ENCODE peak calls at places on chromosomes 3 and 15, in nine cellular contexts. K is neuronal stem cell; I is ovary; D is right cardiac atrium; Z is left lung; X is tibial nerve; R is heart right ventricle; F is CD8-positive, alpha-beta T cell; H is ascending aorta. Y is an unnamed sample. For H3K4me1, H3K27me3 and H3K9me3, the result is how much of the 10 kb centered on the place peaks cover.

GRCh38 chr3:124131158-124132115 is 139.5 kb upstream of the ROPN1 start:
- DNase-seq in D (no peak), Z (no peak), K (no peak), F (no peak), I (no peak), R (no peak), H (peak), X (no peak), Y (no peak)

GRCh38 chr3:59772416-59773408 is 722.9 kb upstream of the CFAP20DC start:
- DNase-seq in R (no peak), I (no peak), H (no peak), K (no peak), X (no peak), Z (no peak), D (no peak), F (peak), Y (no peak)

GRCh38 chr15:74389115-74390048 is 21.9 kb upstream of the CYP11A1 start:
- DNase-seq in D (no peak), X (no peak), Z (peak), F (no peak), H (no peak), R (no peak), I (no peak), K (no peak), Y (no peak)

GRCh38 chr15:75309711-75310110 is 26.2 kb upstream of the COMMD4 start:
- DNase-seq in F (no peak), H (no peak), K (no peak), R (no peak), X (no peak), Z (no peak), I (no peak), D (no peak), Y (no peak)

GRCh38 chr15:75822685-75823278 is 20.5 kb upstream of the UBE2Q2 start:
- DNase-seq in R (no peak), Z (no peak), K (no peak), I (no peak), D (no peak), F (no peak), H (no peak), X (no peak), Y (no peak)

GRCh38 chr3:9750556-9751411 is 1.0 kb downstream of the OGG1 start:
- DNase-seq in I (no peak), Z (no peak), R (no peak), X (no peak), D (no peak), F (no peak), K (no peak), H (no peak), Y (no peak)

GRCh38 chr15:27358751-27359434 is 387.9 kb downstream of the GABRG3 start:
- DNase-seq in K (peak), D (peak), X (no peak), Z (no peak), F (no peak), H (no peak), R (no peak), I (no peak), Y (peak)

GRCh38 chr15:72796515-72797337 is 13.2 kb upstream of the ADPGK start:
- DNase-seq in I (peak), H (no peak), X (no peak), D (peak), R (peak), F (peak), Z (peak), K (peak), Y (no peak)

GRCh38 chr3:95151590-95151989 is 1088.7 kb downstream of the NSUN3 start:
- DNase-seq in X (no peak), R (no peak), H (no peak), K (no peak), Z (no peak), D (no peak), I (no peak), F (no peak), Y (no peak)

GRCh38 chr3:178443634-178444033 is 92.6 kb upstream of the KCNMB2 start:
- DNase-seq in X (no peak), F (no peak), K (no peak), H (no peak), I (no peak), D (no peak), R (no peak), Z (no peak), Y (no peak)

GRCh38 chr15:51970132-51970817 is 1.3 kb downstream of the LEO1 start:
- DNase-seq in D (no peak), X (no peak), I (no peak), F (no peak), R (no peak), H (no peak), K (no peak), Z (no peak), Y (no peak)

GRCh38 chr15:73956276-73957086 is 30.2 kb downstream of the LOXL1 start:
- DNase-seq in F (no peak), H (no peak), D (no peak), Z (no peak), K (no peak), I (peak), R (no peak), X (no peak), Y (peak)

GRCh38 chr15:89912145-89912673 is 543 bp downstream of the ARPIN start:
- DNase-seq in F (no peak), K (peak), I (peak), Z (peak), X (no peak), H (no peak), R (peak), D (peak), Y (peak)

GRCh38 chr3:50182533-50183099 is 8.8 kb upstream of the GNAT1 start:
- DNase-seq in D (peak), H (no peak), I (no peak), X (no peak), Z (no peak), R (no peak), K (no peak), F (no peak), Y (no peak)

GRCh38 chr15:88904808-88905327 is 8.3 kb downstream of the MFGE8 start:
- DNase-seq in I (peak), D (peak), X (peak), K (peak), R (peak), Z (peak), F (peak), H (no peak), Y (peak)

GRCh38 chr3:43892061-43892460 is 201.3 kb downstream of the ABHD5 start:
- DNase-seq in Z (no peak), X (no peak), F (no peak), I (no peak), R (no peak), D (no peak), K (no peak), H (no peak), Y (no peak)

GRCh38 chr15:36644156-36644896 is 64.9 kb downstream of the CDIN1 start:
- DNase-seq in H (no peak), D (no peak), F (no peak), R (no peak), Z (no peak), I (no peak), X (no peak), K (peak), Y (no peak)

GRCh38 chr3:82222401-82222800 is 461.0 kb upstream of the GBE1 start:
- DNase-seq in Z (no peak), X (no peak), R (no peak), K (no peak), H (no peak), D (no peak), F (no peak), I (no peak), Y (no peak)

GRCh38 chr3:162034368-162034767 is 537.8 kb downstream of the OTOL1 start:
- DNase-seq in D (no peak), H (no peak), K (no peak), R (no peak), Z (no peak), I (no peak), F (no peak), X (no peak), Y (no peak)

GRCh38 chr15:75058127-75058905 is 34.9 kb downstream of the PPCDC start:
- DNase-seq in R (no peak), Z (no peak), F (no peak), D (no peak), K (no peak), H (no peak), X (no peak), I (no peak), Y (peak)

GRCh38 chr15:40045572-40046217 is 6.7 kb upstream of the SRP14 start:
- DNase-seq in I (no peak), F (peak), H (no peak), K (no peak), R (no peak), Z (no peak), D (no peak), X (no peak), Y (peak)

GRCh38 chr3:36399933-36400332 is 19.6 kb downstream of the STAC start:
- DNase-seq in D (no peak), H (no peak), X (no peak), F (no peak), Z (no peak), R (no peak), I (no peak), K (no peak), Y (no peak)

GRCh38 chr3:55160241-55160877 is 232.5 kb upstream of the LRTM1 start:
- DNase-seq in H (peak), K (no peak), X (no peak), I (no peak), F (no peak), Z (no peak), R (peak), D (peak), Y (peak)

GRCh38 chr3:52406231-52406661 is 38.7 kb downstream of the SEMA3G start:
- DNase-seq in F (no peak), I (no peak), D (no peak), Z (no peak), X (no peak), K (no peak), R (no peak), H (no peak), Y (no peak)

GRCh38 chr3:99713440-99713839 is 75.0 kb downstream of the COL8A1 start:
- DNase-seq in R (no peak), D (no peak), H (no peak), Z (no peak), X (no peak), I (no peak), K (no peak), F (no peak), Y (no peak)

GRCh38 chr3:128174645-128175590 is 21.6 kb downstream of the EEFSEC start:
- DNase-seq in K (no peak), X (no peak), I (no peak), D (no peak), H (no peak), Z (no peak), R (no peak), F (no peak), Y (no peak)
- H3K4me1 ChIP-seq in K (under half), X (under half), I (under half), D (under half), H (under half), Z (under half), R (under half), F (under half), Y (under half)

GRCh38 chr3:32127219-32127826 is 20.9 kb downstream of the GPD1L start:
- DNase-seq in I (no peak), Z (no peak), K (no peak), H (no peak), R (no peak), F (no peak), D (no peak), X (no peak), Y (no peak)

GRCh38 chr3:32123620-32124019 is 17.2 kb downstream of the GPD1L start:
- DNase-seq in I (no peak), D (no peak), F (no peak), H (no peak), K (no peak), R (no peak), X (no peak), Z (no peak), Y (no peak)

GRCh38 chr3:32121137-32121536 is 14.7 kb downstream of the GPD1L start:
- DNase-seq in R (no peak), H (no peak), X (no peak), K (no peak), F (no peak), D (no peak), I (no peak), Z (no peak), Y (no peak)

GRCh38 chr3:32126305-32127015 is 20.0 kb downstream of the GPD1L start:
- DNase-seq in R (peak), K (no peak), I (no peak), F (no peak), X (no peak), Z (no peak), H (no peak), D (peak), Y (no peak)

DNA sequence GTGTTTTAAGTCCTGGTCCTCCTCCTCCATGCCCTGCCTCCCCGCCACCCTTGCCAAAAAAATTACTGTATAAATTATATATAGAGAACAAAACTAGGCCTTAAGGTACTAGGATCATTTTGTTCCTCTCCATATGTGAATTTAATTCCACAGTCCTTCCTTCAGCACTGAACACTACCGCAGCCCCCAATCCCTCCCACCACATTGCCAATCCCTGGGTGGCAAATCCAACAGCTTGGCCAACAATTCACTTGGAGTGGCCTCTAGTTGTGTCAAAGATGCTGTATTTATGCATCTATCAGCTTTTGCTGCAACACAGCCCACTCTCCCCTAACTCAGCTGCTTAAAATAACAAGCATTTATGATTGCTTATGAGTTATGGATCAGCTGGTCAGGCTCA is 18.6 kb downstream of the GPD1L start:
- DNase-seq in F (no peak), I (no peak), H (no peak), D (no peak), R (no peak), X (no peak), K (no peak), Z (no peak), Y (no peak)
- H3K27me3 ChIP-seq in F (under half), I (under half), H (under half), D (under half), R (under half), X (under half), K (under half), Z (under half), Y (under half)

GRCh38 chr15:62269504-62269903 is 104.4 kb upstream of the C2CD4B start:
- DNase-seq in R (no peak), I (no peak), K (no peak), X (no peak), Z (no peak), F (no peak), H (no peak), D (no peak), Y (no peak)

GRCh38 chr15:62262305-62262941 is 97.3 kb upstream of the C2CD4B start:
- DNase-seq in X (no peak), Z (no peak), I (no peak), D (no peak), K (no peak), F (no peak), R (no peak), H (no peak), Y (no peak)

GRCh38 chr15:62264196-62264595 is 99.1 kb upstream of the C2CD4B start:
- DNase-seq in K (no peak), X (no peak), I (no peak), F (no peak), H (no peak), Z (no peak), D (no peak), R (no peak), Y (no peak)
- H3K9me3 ChIP-seq in K (under half), X (under half), I (under half), F (under half), H (under half), Z (under half), D (under half), R (half or more), Y (under half)

DNA sequence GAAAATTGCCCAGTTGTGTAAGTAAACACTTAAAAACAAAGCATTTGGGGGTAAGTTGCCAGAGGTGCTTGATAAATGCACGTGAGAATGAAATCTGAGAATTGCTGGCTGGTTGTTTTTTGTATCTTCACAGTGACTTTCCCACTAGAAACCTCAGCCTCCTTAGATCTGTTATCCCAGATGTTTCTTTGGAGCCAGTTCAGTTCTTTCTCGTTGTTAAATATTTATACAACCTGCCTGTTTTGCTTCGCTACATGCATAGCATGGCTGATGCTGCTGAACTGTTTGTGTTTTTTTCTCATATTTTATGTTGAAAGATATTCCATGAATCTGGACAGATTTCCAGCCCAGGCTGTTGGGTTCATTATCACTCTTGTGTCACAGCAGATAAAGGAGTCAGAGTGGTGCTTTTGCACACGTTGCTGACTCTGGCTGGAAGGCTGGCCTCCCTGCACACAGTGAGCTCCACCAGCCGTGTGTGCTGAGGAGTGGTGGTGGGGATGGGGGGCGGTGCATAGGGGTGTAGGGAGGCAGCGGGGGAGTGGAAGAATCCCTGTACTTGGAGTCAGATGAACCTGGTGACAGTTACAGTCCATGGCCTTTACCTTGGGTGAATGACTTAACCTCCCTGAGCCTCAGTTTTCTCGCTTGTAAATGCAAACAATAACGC is 80.3 kb downstream of the ARNT2 start:
- DNase-seq in K (no peak), D (no peak), R (no peak), Z (no peak), H (no peak), I (no peak), X (no peak), F (no peak), Y (no peak)
- H3K4me1 ChIP-seq in K (under half), D (under half), R (under half), Z (under half), H (under half), I (under half), X (under half), F (under half), Y (under half)

DNA sequence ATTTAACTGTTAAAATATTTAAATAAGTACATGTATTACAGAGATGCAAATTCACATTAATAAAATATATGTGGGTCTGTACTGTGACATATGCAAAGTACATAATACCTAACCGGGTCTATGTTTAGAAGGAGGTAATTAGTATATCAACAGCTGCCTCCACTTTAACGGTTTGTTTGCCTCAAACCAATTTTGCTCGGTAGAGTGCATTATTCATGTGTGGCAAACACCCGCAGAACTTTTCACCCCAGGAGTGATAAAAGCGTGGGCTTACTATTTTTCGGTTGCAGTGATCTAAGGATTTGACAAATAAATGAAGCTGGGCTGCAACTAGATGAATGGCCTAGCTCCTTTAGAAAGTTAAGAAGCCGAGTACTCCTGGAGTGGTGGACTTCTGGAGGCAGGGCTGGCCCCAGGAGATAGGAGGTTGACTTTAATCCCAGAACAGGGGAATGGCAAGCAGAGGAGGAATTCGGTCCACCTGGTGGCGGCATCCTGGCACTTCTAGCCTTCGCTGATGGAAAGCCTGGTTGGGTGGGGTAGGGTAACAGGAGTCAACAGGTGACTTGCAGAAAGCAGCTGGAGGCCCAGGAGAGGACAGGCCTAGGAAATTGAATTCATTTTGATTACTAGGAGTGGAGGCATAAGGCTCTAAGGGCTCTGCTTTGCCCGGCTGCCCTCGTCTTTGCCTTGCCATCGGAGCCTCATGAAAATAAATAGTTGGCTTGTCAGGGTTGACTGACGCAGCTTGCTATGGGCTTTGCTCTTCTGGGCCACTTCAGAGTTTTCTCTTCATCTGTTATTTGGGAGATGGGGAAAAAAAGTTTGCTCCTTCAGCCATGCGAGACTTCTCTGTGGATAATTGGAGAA is 2.4 kb downstream of the SLCO3A1 start:
- DNase-seq in H (no peak), R (no peak), D (no peak), I (no peak), F (no peak), K (peak), X (no peak), Z (no peak), Y (peak)
- H3K27me3 ChIP-seq in H (under half), R (under half), D (under half), I (under half), F (under half), K (under half), X (under half), Z (under half), Y (under half)

GRCh38 chr15:22236469-22236868 is 156.1 kb downstream of the OR4M2 start:
- DNase-seq in X (no peak), I (no peak), R (no peak), D (no peak), Z (no peak), H (no peak), F (no peak), K (no peak), Y (no peak)
- H3K9me3 ChIP-seq in X (under half), I (under half), R (under half), D (under half), Z (under half), H (under half), F (under half), K (under half), Y (under half)

GRCh38 chr3:137769321-137770065 is 5.4 kb downstream of the SOX14 start:
- DNase-seq in F (no peak), I (no peak), D (no peak), R (no peak), Z (peak), H (no peak), K (no peak), X (no peak), Y (no peak)
- H3K4me1 ChIP-seq in F (under half), I (under half), D (under half), R (under half), Z (under half), H (under half), K (under half), X (under half), Y (under half)

DNA sequence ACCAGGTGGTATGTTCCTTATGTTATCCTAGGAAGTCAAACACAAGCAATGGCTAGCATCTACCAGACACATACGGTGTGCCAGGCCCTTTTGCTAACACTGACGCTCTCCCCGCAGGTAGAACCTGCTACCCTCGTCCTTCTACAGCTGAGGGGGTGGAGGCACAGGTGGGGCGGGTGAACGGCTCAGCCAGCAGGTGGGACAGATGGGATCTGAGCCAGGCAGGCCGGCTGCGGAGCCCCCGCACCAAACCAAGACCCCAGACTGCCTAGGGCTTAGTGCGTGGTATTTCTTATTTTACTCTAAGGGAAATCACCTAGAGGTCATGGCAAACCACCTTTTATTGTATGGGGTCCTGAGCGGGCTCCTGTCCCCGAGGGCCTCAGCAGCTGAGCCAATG is 53.9 kb upstream of the PCSK6 start:
- DNase-seq in Z (no peak), F (no peak), D (no peak), H (no peak), R (no peak), I (no peak), X (no peak), K (no peak), Y (no peak)
- H3K27me3 ChIP-seq in Z (under half), F (under half), D (under half), H (under half), R (under half), I (under half), X (under half), K (under half), Y (under half)

GRCh38 chr3:136276049-136276755 is 26.1 kb downstream of the PCCB start:
- DNase-seq in H (no peak), I (no peak), K (no peak), D (no peak), X (no peak), F (no peak), Z (no peak), R (no peak), Y (no peak)

GRCh38 chr3:136280961-136281360 is 30.8 kb downstream of the PCCB start:
- DNase-seq in R (no peak), D (no peak), I (no peak), H (no peak), F (no peak), Z (no peak), X (no peak), K (no peak), Y (no peak)

GRCh38 chr3:136277115-136277514 is 27.0 kb downstream of the PCCB start:
- DNase-seq in K (no peak), R (no peak), D (no peak), H (no peak), X (no peak), F (no peak), Z (no peak), I (no peak), Y (peak)

GRCh38 chr3:136277634-136278033 is 27.5 kb downstream of the PCCB start:
- DNase-seq in R (no peak), X (no peak), I (no peak), D (no peak), F (no peak), H (no peak), Z (no peak), K (no peak), Y (peak)

GRCh38 chr3:136279092-136279491 is 29.0 kb downstream of the PCCB start:
- DNase-seq in D (no peak), H (no peak), X (no peak), R (no peak), I (no peak), Z (no peak), K (no peak), F (no peak), Y (no peak)
- H3K9me3 ChIP-seq in D (under half), H (under half), X (under half), R (under half), I (under half), Z (under half), K (under half), F (under half), Y (under half)